ENCODE peak calls at places on chromosomes 13 and 19, in seven cellular contexts. One of them, this sample, is unnamed.

GRCh38 chr19:28502879-28503734 is 709.8 kb downstream of the UQCRFS1 start:
- DNase-seq in left ventricle myocardium inferior: no peak
- DNase-seq in Panc1: no peak
- DNase-seq in brain microvascular endothelial cell: no peak
- DNase-seq in CD8-positive, alpha-beta T cell: no peak
- DNase-seq in cardiac muscle cell: no peak
- DNase-seq in mesenchymal stem cell: no peak
- DNase-seq in this sample: no peak

GRCh38 chr13:106373989-106374572 is 161.4 kb downstream of the EFNB2 start:
- DNase-seq in CD8-positive, alpha-beta T cell: no peak
- DNase-seq in mesenchymal stem cell: peak; percentile 84
- DNase-seq in left ventricle myocardium inferior: no peak
- DNase-seq in brain microvascular endothelial cell: no peak
- DNase-seq in Panc1: no peak
- DNase-seq in cardiac muscle cell: no peak
- DNase-seq in this sample: no peak

GRCh38 chr19:13055213-13056051 is 47.2 kb downstream of the LYL1 start:
- DNase-seq in left ventricle myocardium inferior: peak; percentile 84
- DNase-seq in brain microvascular endothelial cell: peak; percentile 70
- DNase-seq in cardiac muscle cell: no peak
- DNase-seq in CD8-positive, alpha-beta T cell: no peak
- DNase-seq in Panc1: no peak
- DNase-seq in mesenchymal stem cell: peak; percentile 77
- DNase-seq in this sample: no peak

GRCh38 chr19:58582985-58583384 is 9.8 kb upstream of the MZF1 start:
- DNase-seq in mesenchymal stem cell: no peak
- DNase-seq in cardiac muscle cell: no peak
- DNase-seq in CD8-positive, alpha-beta T cell: peak; percentile 7
- DNase-seq in brain microvascular endothelial cell: no peak
- DNase-seq in Panc1: no peak
- DNase-seq in left ventricle myocardium inferior: no peak
- DNase-seq in this sample: no peak

GRCh38 chr19:16626796-16627193 is 1.2 kb downstream of the MED26 start:
- DNase-seq in CD8-positive, alpha-beta T cell: no peak
- DNase-seq in left ventricle myocardium inferior: no peak
- DNase-seq in Panc1: no peak
- DNase-seq in brain microvascular endothelial cell: no peak
- DNase-seq in mesenchymal stem cell: no peak
- DNase-seq in cardiac muscle cell: no peak
- DNase-seq in this sample: no peak

GRCh38 chr13:113526466-113527220 is 36.1 kb upstream of the DCUN1D2 start:
- DNase-seq in mesenchymal stem cell: no peak
- DNase-seq in CD8-positive, alpha-beta T cell: no peak
- DNase-seq in left ventricle myocardium inferior: no peak
- DNase-seq in Panc1: no peak
- DNase-seq in brain microvascular endothelial cell: no peak
- DNase-seq in cardiac muscle cell: no peak
- DNase-seq in this sample: peak; percentile 11

GRCh38 chr19:55210120-55210493 is 806 bp upstream of the PTPRH start:
- DNase-seq in Panc1: peak; percentile 99
- DNase-seq in cardiac muscle cell: no peak
- DNase-seq in mesenchymal stem cell: peak; percentile 87
- DNase-seq in left ventricle myocardium inferior: no peak
- DNase-seq in brain microvascular endothelial cell: peak; percentile 90
- DNase-seq in CD8-positive, alpha-beta T cell: no peak
- DNase-seq in this sample: no peak

GRCh38 chr13:49371943-49372636 is 71.8 kb downstream of the CAB39L start:
- DNase-seq in left ventricle myocardium inferior: no peak
- DNase-seq in mesenchymal stem cell: no peak
- DNase-seq in CD8-positive, alpha-beta T cell: peak; percentile 14
- DNase-seq in Panc1: no peak
- DNase-seq in cardiac muscle cell: no peak
- DNase-seq in brain microvascular endothelial cell: no peak
- DNase-seq in this sample: no peak

GRCh38 chr19:38180071-38180470 is 44.0 kb downstream of the DPF1 start:
- DNase-seq in brain microvascular endothelial cell: no peak
- DNase-seq in CD8-positive, alpha-beta T cell: no peak
- DNase-seq in mesenchymal stem cell: no peak
- DNase-seq in left ventricle myocardium inferior: no peak
- DNase-seq in Panc1: no peak
- DNase-seq in cardiac muscle cell: no peak
- DNase-seq in this sample: no peak

GRCh38 chr19:1313695-1314613 is 28.3 kb downstream of the EFNA2 start:
- DNase-seq in cardiac muscle cell: no peak
- DNase-seq in left ventricle myocardium inferior: no peak
- DNase-seq in mesenchymal stem cell: no peak
- DNase-seq in brain microvascular endothelial cell: no peak
- DNase-seq in CD8-positive, alpha-beta T cell: no peak
- DNase-seq in Panc1: no peak
- DNase-seq in this sample: no peak

GRCh38 chr19:39398297-39398864 is 7.2 kb downstream of the MED29 start:
- DNase-seq in CD8-positive, alpha-beta T cell: peak; percentile 68
- DNase-seq in mesenchymal stem cell: peak; percentile 92
- DNase-seq in cardiac muscle cell: no peak
- DNase-seq in Panc1: peak; percentile 94
- DNase-seq in brain microvascular endothelial cell: peak; percentile 73
- DNase-seq in left ventricle myocardium inferior: peak; percentile 77
- DNase-seq in this sample: peak; percentile 27

GRCh38 chr19:5621945-5622464 is 571 bp downstream of the SAFB2 start:
- DNase-seq in CD8-positive, alpha-beta T cell: peak; percentile 31
- DNase-seq in cardiac muscle cell: no peak
- DNase-seq in brain microvascular endothelial cell: no peak
- DNase-seq in left ventricle myocardium inferior: no peak
- DNase-seq in mesenchymal stem cell: no peak
- DNase-seq in Panc1: no peak
- DNase-seq in this sample: no peak

GRCh38 chr13:112055417-112056206 is 11.3 kb upstream of the SOX1 start:
- DNase-seq in Panc1: no peak
- DNase-seq in left ventricle myocardium inferior: no peak
- DNase-seq in mesenchymal stem cell: no peak
- DNase-seq in brain microvascular endothelial cell: no peak
- DNase-seq in cardiac muscle cell: no peak
- DNase-seq in CD8-positive, alpha-beta T cell: no peak
- DNase-seq in this sample: no peak

GRCh38 chr19:54959840-54960239 is 6.3 kb upstream of the NLRP2 start:
- DNase-seq in cardiac muscle cell: no peak
- DNase-seq in left ventricle myocardium inferior: no peak
- DNase-seq in mesenchymal stem cell: no peak
- DNase-seq in brain microvascular endothelial cell: no peak
- DNase-seq in CD8-positive, alpha-beta T cell: no peak
- DNase-seq in Panc1: no peak
- DNase-seq in this sample: no peak

GRCh38 chr19:6483235-6483634 is 1.6 kb upstream of the DENND1C start:
- DNase-seq in left ventricle myocardium inferior: no peak
- DNase-seq in Panc1: no peak
- DNase-seq in mesenchymal stem cell: no peak
- DNase-seq in brain microvascular endothelial cell: no peak
- DNase-seq in cardiac muscle cell: no peak
- DNase-seq in CD8-positive, alpha-beta T cell: no peak
- DNase-seq in this sample: no peak

GRCh38 chr13:101127741-101128353 is 288.5 kb downstream of the NALCN start:
- DNase-seq in left ventricle myocardium inferior: no peak
- DNase-seq in brain microvascular endothelial cell: peak; percentile 48
- DNase-seq in Panc1: no peak
- DNase-seq in mesenchymal stem cell: peak; percentile 57
- DNase-seq in CD8-positive, alpha-beta T cell: no peak
- DNase-seq in cardiac muscle cell: peak; percentile 71
- DNase-seq in this sample: peak; percentile 23

DNA sequence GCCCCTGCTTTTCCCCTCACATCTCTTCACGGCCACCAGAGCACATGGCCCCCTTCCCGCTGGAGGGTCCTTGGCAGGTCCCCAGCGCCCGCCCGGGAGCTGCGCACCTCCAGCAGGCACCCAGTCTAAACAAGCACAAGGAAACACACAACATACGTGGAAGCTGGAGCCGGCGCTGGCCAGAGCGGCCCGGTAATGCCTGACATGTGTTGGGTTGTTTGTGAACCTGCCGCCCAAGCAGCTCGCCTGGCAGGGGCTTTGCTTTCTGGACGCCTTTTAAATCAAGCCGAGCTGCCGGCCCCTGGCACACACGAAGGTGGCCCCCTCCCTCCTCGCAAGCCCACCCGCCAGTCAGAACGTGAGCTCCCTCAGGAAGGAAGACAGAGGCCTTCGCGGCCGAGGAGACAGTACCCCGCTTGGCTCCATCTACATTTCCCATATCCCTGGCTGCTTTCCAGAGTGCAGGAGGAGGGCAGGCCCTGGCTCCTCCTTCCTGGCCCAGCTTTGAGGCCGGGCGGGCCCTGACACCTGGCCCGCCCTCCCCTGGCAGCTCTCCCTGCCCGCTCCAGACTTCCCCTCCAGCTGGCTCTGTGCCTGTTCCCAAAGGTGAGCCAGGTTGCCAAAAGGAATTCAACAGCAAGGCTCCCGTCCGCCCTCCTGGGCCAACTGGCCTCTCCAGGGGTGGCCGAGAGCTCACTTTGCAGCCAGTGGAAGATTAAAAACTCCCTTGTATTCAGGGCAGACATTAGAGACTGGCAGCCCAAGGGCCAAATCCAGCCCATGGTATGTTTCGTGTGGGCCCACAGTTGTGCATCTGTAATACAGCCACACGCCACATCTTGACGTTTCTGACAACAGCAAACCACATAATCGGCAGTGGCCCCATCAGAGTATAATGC is 28.7 kb downstream of the COMP start:
- DNase-seq in CD8-positive, alpha-beta T cell: no peak
- DNase-seq in Panc1: no peak
- DNase-seq in brain microvascular endothelial cell: no peak
- DNase-seq in mesenchymal stem cell: no peak
- DNase-seq in cardiac muscle cell: peak; percentile 31
- DNase-seq in left ventricle myocardium inferior: peak; percentile 64
- DNase-seq in this sample: no peak
- H3K27ac ChIP-seq in CD8-positive, alpha-beta T cell: no peak overlapping the region
- H3K27ac ChIP-seq in Panc1: no peak overlapping the region
- H3K27ac ChIP-seq in brain microvascular endothelial cell: no peak overlapping the region
- H3K27ac ChIP-seq in mesenchymal stem cell: no peak overlapping the region
- H3K27ac ChIP-seq in cardiac muscle cell: no peak overlapping the region
- H3K27ac ChIP-seq in left ventricle myocardium inferior: peak overlapping the region; percentile 57
- H3K27ac ChIP-seq in this sample: no peak overlapping the region

GRCh38 chr13:79486433-79487188 is 5.7 kb downstream of the NDFIP2 start:
- DNase-seq in Panc1: no peak
- DNase-seq in mesenchymal stem cell: no peak
- DNase-seq in CD8-positive, alpha-beta T cell: no peak
- DNase-seq in cardiac muscle cell: no peak
- DNase-seq in brain microvascular endothelial cell: no peak
- DNase-seq in left ventricle myocardium inferior: no peak
- DNase-seq in this sample: no peak
- H3K27ac ChIP-seq in Panc1: no peak overlapping the region
- H3K27ac ChIP-seq in mesenchymal stem cell: peak overlapping the region; percentile 52
- H3K27ac ChIP-seq in CD8-positive, alpha-beta T cell: no peak overlapping the region
- H3K27ac ChIP-seq in cardiac muscle cell: no peak overlapping the region
- H3K27ac ChIP-seq in brain microvascular endothelial cell: no peak overlapping the region
- H3K27ac ChIP-seq in left ventricle myocardium inferior: no peak overlapping the region
- H3K27ac ChIP-seq in this sample: no peak overlapping the region

GRCh38 chr13:77515785-77516184 is 19.7 kb upstream of the SCEL start:
- DNase-seq in CD8-positive, alpha-beta T cell: no peak
- DNase-seq in left ventricle myocardium inferior: no peak
- DNase-seq in Panc1: no peak
- DNase-seq in cardiac muscle cell: no peak
- DNase-seq in brain microvascular endothelial cell: no peak
- DNase-seq in mesenchymal stem cell: no peak
- DNase-seq in this sample: no peak
- H3K27ac ChIP-seq in CD8-positive, alpha-beta T cell: no peak overlapping the region
- H3K27ac ChIP-seq in left ventricle myocardium inferior: no peak overlapping the region
- H3K27ac ChIP-seq in Panc1: no peak overlapping the region
- H3K27ac ChIP-seq in cardiac muscle cell: no peak overlapping the region
- H3K27ac ChIP-seq in brain microvascular endothelial cell: peak overlapping the region; percentile 60
- H3K27ac ChIP-seq in mesenchymal stem cell: peak overlapping the region; percentile 82
- H3K27ac ChIP-seq in this sample: no peak overlapping the region

GRCh38 chr19:8423821-8424223 is 10.7 kb downstream of the MARCHF2 start:
- DNase-seq in CD8-positive, alpha-beta T cell: no peak
- DNase-seq in Panc1: peak; percentile 57
- DNase-seq in mesenchymal stem cell: peak; percentile 99
- DNase-seq in left ventricle myocardium inferior: peak; percentile 94
- DNase-seq in cardiac muscle cell: no peak
- DNase-seq in brain microvascular endothelial cell: peak; percentile 97
- DNase-seq in this sample: no peak
- H3K27ac ChIP-seq in CD8-positive, alpha-beta T cell: no peak overlapping the region
- H3K27ac ChIP-seq in Panc1: no peak overlapping the region
- H3K27ac ChIP-seq in mesenchymal stem cell: peak overlapping the region; percentile 74
- H3K27ac ChIP-seq in left ventricle myocardium inferior: peak overlapping the region; percentile 95
- H3K27ac ChIP-seq in cardiac muscle cell: no peak overlapping the region
- H3K27ac ChIP-seq in brain microvascular endothelial cell: peak overlapping the region; percentile 77
- H3K27ac ChIP-seq in this sample: peak overlapping the region; percentile 77

DNA sequence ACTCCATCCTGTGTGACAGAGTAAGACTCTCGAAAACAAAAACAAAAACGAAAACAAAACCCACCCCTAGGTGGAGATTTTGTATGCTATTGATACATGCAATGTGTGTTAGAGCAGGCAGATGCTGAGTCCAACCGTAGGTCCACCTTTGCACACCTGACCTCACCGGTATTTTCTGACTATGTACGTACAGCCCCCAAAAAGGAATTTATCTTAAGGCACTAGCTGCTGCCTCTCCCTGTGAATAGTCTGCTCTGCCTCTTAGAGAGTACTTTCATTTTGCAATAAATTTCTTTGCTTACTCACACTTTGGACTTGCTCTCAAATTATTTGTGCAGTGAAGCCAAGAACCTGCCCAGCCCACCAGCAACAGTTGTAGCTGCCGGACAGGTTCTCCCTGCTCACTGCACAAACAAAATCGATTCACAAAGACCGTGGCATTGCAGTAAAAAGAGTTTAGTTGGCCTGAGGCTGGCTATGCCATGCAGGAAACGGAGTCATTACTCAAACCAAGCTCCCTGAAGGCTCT is 8.2 kb upstream of the ZNF77 start:
- DNase-seq in CD8-positive, alpha-beta T cell: no peak
- DNase-seq in left ventricle myocardium inferior: no peak
- DNase-seq in cardiac muscle cell: no peak
- DNase-seq in brain microvascular endothelial cell: no peak
- DNase-seq in Panc1: no peak
- DNase-seq in mesenchymal stem cell: no peak
- DNase-seq in this sample: no peak
- H3K27ac ChIP-seq in CD8-positive, alpha-beta T cell: no peak overlapping the region
- H3K27ac ChIP-seq in left ventricle myocardium inferior: no peak overlapping the region
- H3K27ac ChIP-seq in cardiac muscle cell: no peak overlapping the region
- H3K27ac ChIP-seq in brain microvascular endothelial cell: no peak overlapping the region
- H3K27ac ChIP-seq in Panc1: no peak overlapping the region
- H3K27ac ChIP-seq in mesenchymal stem cell: no peak overlapping the region
- H3K27ac ChIP-seq in this sample: no peak overlapping the region

This sample was measured in dorsolateral prefrontal cortex.